ENCODE peak calls at places on chromosomes 16 and 17, in five cellular contexts. P, K, I, T and S are unnamed samples.
A peak's percentile ranks its signal among the peaks of the same experiment; 100 is the strongest.

GRCh38 chr17:29390856-29391631 is 881 bp downstream of the TAOK1 start:
- DNase-seq in P (no peak), K (peak; percentile 38), I (no peak), T (peak; percentile 47), S (no peak)

GRCh38 chr17:54426287-54426886 is 474.3 kb upstream of the TOM1L1 start:
- DNase-seq in P (no peak), K (peak; percentile 24), I (no peak), T (peak; percentile 41), S (no peak)

GRCh38 chr17:81035389-81036127 is 607 bp downstream of the BAIAP2 start:
- DNase-seq in P (no peak), K (peak; percentile 34), I (no peak), T (peak; percentile 31), S (no peak)

GRCh38 chr16:72362972-72363371 is 191.0 kb upstream of the PMFBP1 start:
- DNase-seq in P (no peak), K (no peak), I (no peak), T (no peak), S (no peak)

GRCh38 chr17:79912552-79913330 is 73.5 kb upstream of the CBX4 start:
- DNase-seq in P (no peak), K (no peak), I (no peak), T (no peak), S (no peak)

GRCh38 chr17:17849863-17850373 is 13.1 kb upstream of the SREBF1 start:
- DNase-seq in P (no peak), K (peak; percentile 61), I (no peak), T (peak; percentile 52), S (no peak)

GRCh38 chr17:77884967-77885641 is 73.4 kb upstream of the TNRC6C start:
- DNase-seq in P (no peak), K (no peak), I (no peak), T (no peak), S (no peak)

GRCh38 chr17:63844293-63844672 is 1.8 kb upstream of the SMARCD2 start:
- DNase-seq in P (no peak), K (no peak), I (no peak), T (no peak), S (no peak)